ENCODE peak calls at places on chromosomes 5 and 9, in ten cellular contexts. One of them, this sample, is unnamed.

GRCh38 chr5:74685979-74686631 is 1.1 kb downstream of the HEXB start:
- DNase-seq in cardiac fibroblast: peak
- DNase-seq in stimulated activated naive B cell treated with anti-CD40 and anti-IgM and Interleukin-4, amounts not matched to agents 10 μg/mL and 1 μg/mL and 100 μg/mL, for 72 hours: peak
- DNase-seq in AG04449: no peak
- DNase-seq in GM23248: peak
- DNase-seq in amniotic epithelial cell: peak
- DNase-seq in retina: peak
- DNase-seq in stimulated activated CD4-positive, alpha-beta T cell treated with anti-CD3 and anti-CD28 coated beads, Interleukin-4, amount 100 ng/mL, for 24 hours: peak
- DNase-seq in hippocampal formation: no peak
- DNase-seq in M059J: no peak
- DNase-seq in this sample: peak

GRCh38 chr9:93124793-93125192 is 9.3 kb downstream of the NINJ1 start:
- DNase-seq in cardiac fibroblast: no peak
- DNase-seq in stimulated activated naive B cell treated with anti-CD40 and anti-IgM and Interleukin-4, amounts not matched to agents 10 μg/mL and 1 μg/mL and 100 μg/mL, for 72 hours: no peak
- DNase-seq in AG04449: no peak
- DNase-seq in GM23248: no peak
- DNase-seq in amniotic epithelial cell: no peak
- DNase-seq in retina: no peak
- DNase-seq in stimulated activated CD4-positive, alpha-beta T cell treated with anti-CD3 and anti-CD28 coated beads, Interleukin-4, amount 100 ng/mL, for 24 hours: no peak
- DNase-seq in hippocampal formation: no peak
- DNase-seq in M059J: no peak
- DNase-seq in this sample: no peak

GRCh38 chr5:67331296-67331925 is 134.8 kb upstream of the CD180 start:
- DNase-seq in cardiac fibroblast: peak
- DNase-seq in stimulated activated naive B cell treated with anti-CD40 and anti-IgM and Interleukin-4, amounts not matched to agents 10 μg/mL and 1 μg/mL and 100 μg/mL, for 72 hours: no peak
- DNase-seq in AG04449: no peak
- DNase-seq in GM23248: no peak
- DNase-seq in amniotic epithelial cell: no peak
- DNase-seq in retina: no peak
- DNase-seq in stimulated activated CD4-positive, alpha-beta T cell treated with anti-CD3 and anti-CD28 coated beads, Interleukin-4, amount 100 ng/mL, for 24 hours: no peak
- DNase-seq in hippocampal formation: no peak
- DNase-seq in M059J: no peak
- DNase-seq in this sample: no peak

GRCh38 chr5:81850932-81851331 is 100.0 kb upstream of the SSBP2 start:
- DNase-seq in cardiac fibroblast: no peak
- DNase-seq in stimulated activated naive B cell treated with anti-CD40 and anti-IgM and Interleukin-4, amounts not matched to agents 10 μg/mL and 1 μg/mL and 100 μg/mL, for 72 hours: no peak
- DNase-seq in AG04449: no peak
- DNase-seq in GM23248: peak
- DNase-seq in amniotic epithelial cell: no peak
- DNase-seq in retina: no peak
- DNase-seq in stimulated activated CD4-positive, alpha-beta T cell treated with anti-CD3 and anti-CD28 coated beads, Interleukin-4, amount 100 ng/mL, for 24 hours: no peak
- DNase-seq in hippocampal formation: no peak
- DNase-seq in M059J: peak
- DNase-seq in this sample: no peak

GRCh38 chr9:134863941-134864820 is 16.4 kb upstream of the FCN2 start:
- DNase-seq in cardiac fibroblast: no peak
- DNase-seq in stimulated activated naive B cell treated with anti-CD40 and anti-IgM and Interleukin-4, amounts not matched to agents 10 μg/mL and 1 μg/mL and 100 μg/mL, for 72 hours: no peak
- DNase-seq in AG04449: no peak
- DNase-seq in GM23248: no peak
- DNase-seq in amniotic epithelial cell: no peak
- DNase-seq in retina: no peak
- DNase-seq in stimulated activated CD4-positive, alpha-beta T cell treated with anti-CD3 and anti-CD28 coated beads, Interleukin-4, amount 100 ng/mL, for 24 hours: no peak
- DNase-seq in hippocampal formation: no peak
- DNase-seq in M059J: peak
- DNase-seq in this sample: no peak

GRCh38 chr5:90170231-90170630 is 239.3 kb downstream of the CETN3 start:
- DNase-seq in cardiac fibroblast: no peak
- DNase-seq in stimulated activated naive B cell treated with anti-CD40 and anti-IgM and Interleukin-4, amounts not matched to agents 10 μg/mL and 1 μg/mL and 100 μg/mL, for 72 hours: no peak
- DNase-seq in AG04449: no peak
- DNase-seq in GM23248: peak
- DNase-seq in amniotic epithelial cell: no peak
- DNase-seq in retina: peak
- DNase-seq in stimulated activated CD4-positive, alpha-beta T cell treated with anti-CD3 and anti-CD28 coated beads, Interleukin-4, amount 100 ng/mL, for 24 hours: no peak
- DNase-seq in hippocampal formation: no peak
- DNase-seq in M059J: no peak
- DNase-seq in this sample: no peak

GRCh38 chr5:177487144-177487543 is 10.3 kb downstream of the PDLIM7 start:
- DNase-seq in cardiac fibroblast: no peak
- DNase-seq in stimulated activated naive B cell treated with anti-CD40 and anti-IgM and Interleukin-4, amounts not matched to agents 10 μg/mL and 1 μg/mL and 100 μg/mL, for 72 hours: no peak
- DNase-seq in AG04449: no peak
- DNase-seq in GM23248: no peak
- DNase-seq in amniotic epithelial cell: no peak
- DNase-seq in retina: no peak
- DNase-seq in stimulated activated CD4-positive, alpha-beta T cell treated with anti-CD3 and anti-CD28 coated beads, Interleukin-4, amount 100 ng/mL, for 24 hours: no peak
- DNase-seq in hippocampal formation: no peak
- DNase-seq in M059J: no peak
- DNase-seq in this sample: no peak

GRCh38 chr9:96129698-96130097 is 172.3 kb downstream of the HSD17B3 start:
- DNase-seq in cardiac fibroblast: no peak
- DNase-seq in stimulated activated naive B cell treated with anti-CD40 and anti-IgM and Interleukin-4, amounts not matched to agents 10 μg/mL and 1 μg/mL and 100 μg/mL, for 72 hours: no peak
- DNase-seq in AG04449: no peak
- DNase-seq in GM23248: no peak
- DNase-seq in amniotic epithelial cell: no peak
- DNase-seq in retina: peak
- DNase-seq in stimulated activated CD4-positive, alpha-beta T cell treated with anti-CD3 and anti-CD28 coated beads, Interleukin-4, amount 100 ng/mL, for 24 hours: no peak
- DNase-seq in hippocampal formation: peak
- DNase-seq in M059J: no peak
- DNase-seq in this sample: no peak

GRCh38 chr9:132383462-132383883 is 23.2 kb downstream of the TTF1 start:
- DNase-seq in cardiac fibroblast: no peak
- DNase-seq in stimulated activated naive B cell treated with anti-CD40 and anti-IgM and Interleukin-4, amounts not matched to agents 10 μg/mL and 1 μg/mL and 100 μg/mL, for 72 hours: peak
- DNase-seq in AG04449: no peak
- DNase-seq in GM23248: no peak
- DNase-seq in amniotic epithelial cell: no peak
- DNase-seq in retina: no peak
- DNase-seq in stimulated activated CD4-positive, alpha-beta T cell treated with anti-CD3 and anti-CD28 coated beads, Interleukin-4, amount 100 ng/mL, for 24 hours: no peak
- DNase-seq in hippocampal formation: no peak
- DNase-seq in M059J: no peak
- DNase-seq in this sample: no peak

GRCh38 chr9:5621327-5621726 is 7.6 kb upstream of the RIC1 start:
- DNase-seq in cardiac fibroblast: peak
- DNase-seq in stimulated activated naive B cell treated with anti-CD40 and anti-IgM and Interleukin-4, amounts not matched to agents 10 μg/mL and 1 μg/mL and 100 μg/mL, for 72 hours: no peak
- DNase-seq in AG04449: peak
- DNase-seq in GM23248: peak
- DNase-seq in amniotic epithelial cell: peak
- DNase-seq in retina: no peak
- DNase-seq in stimulated activated CD4-positive, alpha-beta T cell treated with anti-CD3 and anti-CD28 coated beads, Interleukin-4, amount 100 ng/mL, for 24 hours: no peak
- DNase-seq in hippocampal formation: no peak
- DNase-seq in M059J: peak
- DNase-seq in this sample: no peak

This sample was measured in activated T-cell treated with anti-CD3 and anti-CD28 coated beads, Interleukin-2, amount 50 U/mL, for 48 hours.